ENCODE peak calls at places on chromosomes 6 and 20, in seven cellular contexts. One of them, this sample, is unnamed.

GRCh38 chr6:33787336-33787953 is 1.5 kb downstream of the LEMD2 start:
- DNase-seq in choroid plexus epithelial cell: no peak
- DNase-seq in esophagus squamous epithelium: no peak
- DNase-seq in psoas muscle: no peak
- DNase-seq in AG09309: no peak
- DNase-seq in mesothelial cell of epicardium: no peak
- DNase-seq in heart right ventricle: no peak
- DNase-seq in this sample: no peak

GRCh38 chr6:89693207-89693606 is 54.7 kb upstream of the LYRM2 start:
- DNase-seq in choroid plexus epithelial cell: no peak
- DNase-seq in esophagus squamous epithelium: no peak
- DNase-seq in psoas muscle: no peak
- DNase-seq in AG09309: no peak
- DNase-seq in mesothelial cell of epicardium: no peak
- DNase-seq in heart right ventricle: no peak
- DNase-seq in this sample: no peak

GRCh38 chr6:2935566-2936291 is 32.6 kb upstream of the SERPINB9 start:
- DNase-seq in choroid plexus epithelial cell: no peak
- DNase-seq in esophagus squamous epithelium: no peak
- DNase-seq in psoas muscle: no peak
- DNase-seq in AG09309: no peak
- DNase-seq in mesothelial cell of epicardium: no peak
- DNase-seq in heart right ventricle: no peak
- DNase-seq in this sample: peak

GRCh38 chr6:137111296-137112066 is 62.0 kb downstream of the IL22RA2 start:
- DNase-seq in choroid plexus epithelial cell: peak
- DNase-seq in esophagus squamous epithelium: no peak
- DNase-seq in psoas muscle: no peak
- DNase-seq in AG09309: no peak
- DNase-seq in mesothelial cell of epicardium: no peak
- DNase-seq in heart right ventricle: no peak
- DNase-seq in this sample: no peak

GRCh38 chr6:24451581-24452041 is 37.8 kb downstream of the GPLD1 start:
- DNase-seq in choroid plexus epithelial cell: no peak
- DNase-seq in esophagus squamous epithelium: no peak
- DNase-seq in psoas muscle: no peak
- DNase-seq in AG09309: no peak
- DNase-seq in mesothelial cell of epicardium: no peak
- DNase-seq in heart right ventricle: no peak
- DNase-seq in this sample: no peak

GRCh38 chr6:22029169-22029568 is 267.7 kb downstream of the PRL start:
- DNase-seq in choroid plexus epithelial cell: peak
- DNase-seq in esophagus squamous epithelium: no peak
- DNase-seq in psoas muscle: no peak
- DNase-seq in AG09309: no peak
- DNase-seq in mesothelial cell of epicardium: no peak
- DNase-seq in heart right ventricle: no peak
- DNase-seq in this sample: no peak

GRCh38 chr6:90343581-90343980 is 46.9 kb upstream of the BACH2 start:
- DNase-seq in choroid plexus epithelial cell: peak
- DNase-seq in esophagus squamous epithelium: no peak
- DNase-seq in psoas muscle: no peak
- DNase-seq in AG09309: no peak
- DNase-seq in mesothelial cell of epicardium: no peak
- DNase-seq in heart right ventricle: peak
- DNase-seq in this sample: no peak

GRCh38 chr6:87059943-87060342 is 35.0 kb downstream of the CGA start:
- DNase-seq in choroid plexus epithelial cell: no peak
- DNase-seq in esophagus squamous epithelium: no peak
- DNase-seq in psoas muscle: no peak
- DNase-seq in AG09309: no peak
- DNase-seq in mesothelial cell of epicardium: no peak
- DNase-seq in heart right ventricle: no peak
- DNase-seq in this sample: no peak

GRCh38 chr6:33428219-33428890 is 8.5 kb downstream of the SYNGAP1 start:
- DNase-seq in choroid plexus epithelial cell: no peak
- DNase-seq in esophagus squamous epithelium: no peak
- DNase-seq in psoas muscle: no peak
- DNase-seq in AG09309: no peak
- DNase-seq in mesothelial cell of epicardium: no peak
- DNase-seq in heart right ventricle: no peak
- DNase-seq in this sample: no peak

GRCh38 chr6:101544286-101544685 is 150.8 kb downstream of the GRIK2 start:
- DNase-seq in choroid plexus epithelial cell: peak
- DNase-seq in esophagus squamous epithelium: no peak
- DNase-seq in psoas muscle: no peak
- DNase-seq in AG09309: no peak
- DNase-seq in mesothelial cell of epicardium: no peak
- DNase-seq in heart right ventricle: no peak
- DNase-seq in this sample: no peak

GRCh38 chr6:80211295-80211694 is 104.8 kb downstream of the BCKDHB start:
- DNase-seq in choroid plexus epithelial cell: peak
- DNase-seq in esophagus squamous epithelium: no peak
- DNase-seq in psoas muscle: no peak
- DNase-seq in AG09309: no peak
- DNase-seq in mesothelial cell of epicardium: no peak
- DNase-seq in heart right ventricle: no peak
- DNase-seq in this sample: no peak

GRCh38 chr6:69961251-69961650 is 94.9 kb downstream of the COL19A1 start:
- DNase-seq in choroid plexus epithelial cell: no peak
- DNase-seq in esophagus squamous epithelium: no peak
- DNase-seq in psoas muscle: no peak
- DNase-seq in AG09309: no peak
- DNase-seq in mesothelial cell of epicardium: no peak
- DNase-seq in heart right ventricle: no peak
- DNase-seq in this sample: no peak

GRCh38 chr20:62711703-62712101 is 3.1 kb downstream of the NTSR1 start:
- DNase-seq in choroid plexus epithelial cell: no peak
- DNase-seq in esophagus squamous epithelium: no peak
- DNase-seq in psoas muscle: no peak
- DNase-seq in AG09309: no peak
- DNase-seq in mesothelial cell of epicardium: no peak
- DNase-seq in heart right ventricle: no peak
- DNase-seq in this sample: no peak

GRCh38 chr6:157089258-157089657 is 234.1 kb downstream of the TMEM242 start:
- DNase-seq in choroid plexus epithelial cell: peak
- DNase-seq in esophagus squamous epithelium: no peak
- DNase-seq in psoas muscle: no peak
- DNase-seq in AG09309: peak
- DNase-seq in mesothelial cell of epicardium: no peak
- DNase-seq in heart right ventricle: no peak
- DNase-seq in this sample: no peak

GRCh38 chr20:60242836-60243520 is 284.8 kb downstream of the CDH26 start:
- DNase-seq in choroid plexus epithelial cell: no peak
- DNase-seq in esophagus squamous epithelium: no peak
- DNase-seq in psoas muscle: no peak
- DNase-seq in AG09309: no peak
- DNase-seq in mesothelial cell of epicardium: no peak
- DNase-seq in heart right ventricle: no peak
- DNase-seq in this sample: peak

GRCh38 chr6:161342039-161342438 is 68.2 kb upstream of the AGPAT4 start:
- DNase-seq in choroid plexus epithelial cell: no peak
- DNase-seq in esophagus squamous epithelium: no peak
- DNase-seq in psoas muscle: no peak
- DNase-seq in AG09309: no peak
- DNase-seq in mesothelial cell of epicardium: no peak
- DNase-seq in heart right ventricle: no peak
- DNase-seq in this sample: no peak

GRCh38 chr6:7467007-7467897 is 74.2 kb upstream of the DSP start:
- DNase-seq in choroid plexus epithelial cell: peak
- DNase-seq in esophagus squamous epithelium: no peak
- DNase-seq in psoas muscle: no peak
- DNase-seq in AG09309: no peak
- DNase-seq in mesothelial cell of epicardium: no peak
- DNase-seq in heart right ventricle: peak
- DNase-seq in this sample: no peak

GRCh38 chr20:50278684-50279531 is 88.3 kb downstream of the CEBPB start:
- DNase-seq in choroid plexus epithelial cell: peak
- DNase-seq in esophagus squamous epithelium: no peak
- DNase-seq in psoas muscle: peak
- DNase-seq in AG09309: no peak
- DNase-seq in mesothelial cell of epicardium: no peak
- DNase-seq in heart right ventricle: peak
- DNase-seq in this sample: no peak

DNA sequence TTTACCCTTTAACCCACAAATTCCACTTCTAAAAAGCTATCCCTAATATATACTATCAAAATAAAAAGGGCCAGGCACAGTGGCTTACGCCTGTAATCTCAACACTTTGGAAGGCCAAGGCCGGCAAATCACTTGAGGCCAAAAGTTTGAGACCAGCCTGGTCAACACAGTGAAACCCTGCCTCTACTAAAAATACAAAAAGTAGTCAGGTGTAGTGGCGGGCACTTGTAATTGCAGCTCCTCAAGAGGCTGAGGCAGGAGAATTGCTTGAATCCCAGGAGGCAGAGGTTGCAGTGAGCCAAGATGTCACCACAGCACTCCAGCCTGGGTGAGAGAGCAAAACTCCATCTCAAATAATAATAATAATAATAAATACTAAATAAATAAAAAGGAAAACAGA is 82.5 kb downstream of the TRIM27 start:
- DNase-seq in choroid plexus epithelial cell: no peak
- DNase-seq in esophagus squamous epithelium: no peak
- DNase-seq in psoas muscle: no peak
- DNase-seq in AG09309: no peak
- DNase-seq in mesothelial cell of epicardium: no peak
- DNase-seq in heart right ventricle: no peak
- DNase-seq in this sample: no peak
- TF ChIP-seq CTCF in choroid plexus epithelial cell: no peak
- TF ChIP-seq CTCF in esophagus squamous epithelium: no peak
- TF ChIP-seq CTCF in psoas muscle: no peak
- TF ChIP-seq CTCF in AG09309: no peak
- TF ChIP-seq CTCF in mesothelial cell of epicardium: no peak
- TF ChIP-seq CTCF in heart right ventricle: no peak
- TF ChIP-seq CTCF in this sample: no peak

DNA sequence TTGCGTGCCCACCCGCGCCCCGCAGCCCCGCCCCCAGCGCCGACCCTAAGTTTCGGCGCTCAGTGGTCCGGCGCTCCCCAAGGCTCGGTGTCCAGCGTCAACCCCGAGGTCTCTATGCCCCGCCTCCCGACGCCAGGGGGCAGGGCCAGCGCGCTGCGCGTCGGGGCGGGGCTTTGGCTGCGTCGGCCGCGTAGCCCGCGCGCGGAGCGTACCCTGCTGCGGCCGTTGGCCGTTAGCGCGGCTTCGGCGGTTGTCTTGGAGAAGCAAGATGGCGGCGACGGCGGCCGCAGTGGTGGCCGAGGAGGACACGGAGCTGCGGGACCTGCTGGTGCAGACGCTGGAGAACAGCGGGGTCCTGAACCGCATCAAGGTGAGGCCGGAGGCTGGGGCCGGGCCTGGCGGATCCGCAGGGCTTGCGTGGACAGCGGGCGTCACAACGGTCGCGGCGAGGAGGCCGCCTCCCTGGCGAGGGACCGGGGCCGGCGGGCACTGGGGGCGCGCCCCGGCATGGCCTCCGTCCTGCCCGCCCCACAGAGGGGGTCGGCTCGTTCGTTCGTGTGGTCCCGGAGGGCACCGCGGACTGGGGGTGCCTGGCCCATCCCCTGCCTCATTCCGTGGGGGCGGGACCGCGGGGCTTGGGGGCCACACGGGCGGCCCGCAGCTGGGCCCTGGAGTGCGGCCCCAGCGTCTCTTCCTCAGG is at the start of gene CEP43:
- DNase-seq in choroid plexus epithelial cell: peak
- DNase-seq in esophagus squamous epithelium: peak
- DNase-seq in psoas muscle: peak
- DNase-seq in AG09309: peak
- DNase-seq in mesothelial cell of epicardium: peak
- DNase-seq in heart right ventricle: peak
- DNase-seq in this sample: peak
- TF ChIP-seq CTCF in choroid plexus epithelial cell: no peak
- TF ChIP-seq CTCF in esophagus squamous epithelium: no peak
- TF ChIP-seq CTCF in psoas muscle: no peak
- TF ChIP-seq CTCF in AG09309: no peak
- TF ChIP-seq CTCF in mesothelial cell of epicardium: no peak
- TF ChIP-seq CTCF in heart right ventricle: peak
- TF ChIP-seq CTCF in this sample: no peak

GRCh38 chr20:44460795-44461141 is 14.9 kb upstream of the TTPAL start:
- DNase-seq in choroid plexus epithelial cell: peak
- DNase-seq in esophagus squamous epithelium: no peak
- DNase-seq in psoas muscle: no peak
- DNase-seq in AG09309: no peak
- DNase-seq in mesothelial cell of epicardium: no peak
- DNase-seq in heart right ventricle: no peak
- DNase-seq in this sample: no peak

GRCh38 chr20:44463466-44463865 is 12.2 kb upstream of the TTPAL start:
- DNase-seq in choroid plexus epithelial cell: no peak
- DNase-seq in esophagus squamous epithelium: no peak
- DNase-seq in psoas muscle: no peak
- DNase-seq in AG09309: no peak
- DNase-seq in mesothelial cell of epicardium: no peak
- DNase-seq in heart right ventricle: no peak
- DNase-seq in this sample: no peak

GRCh38 chr20:44464514-44464913 is 11.2 kb upstream of the TTPAL start:
- DNase-seq in choroid plexus epithelial cell: no peak
- DNase-seq in esophagus squamous epithelium: no peak
- DNase-seq in psoas muscle: no peak
- DNase-seq in AG09309: no peak
- DNase-seq in mesothelial cell of epicardium: no peak
- DNase-seq in heart right ventricle: no peak
- DNase-seq in this sample: no peak

GRCh38 chr20:44461803-44462174 is 13.9 kb upstream of the TTPAL start:
- DNase-seq in choroid plexus epithelial cell: no peak
- DNase-seq in esophagus squamous epithelium: no peak
- DNase-seq in psoas muscle: no peak
- DNase-seq in AG09309: no peak
- DNase-seq in mesothelial cell of epicardium: no peak
- DNase-seq in heart right ventricle: no peak
- DNase-seq in this sample: no peak

DNA sequence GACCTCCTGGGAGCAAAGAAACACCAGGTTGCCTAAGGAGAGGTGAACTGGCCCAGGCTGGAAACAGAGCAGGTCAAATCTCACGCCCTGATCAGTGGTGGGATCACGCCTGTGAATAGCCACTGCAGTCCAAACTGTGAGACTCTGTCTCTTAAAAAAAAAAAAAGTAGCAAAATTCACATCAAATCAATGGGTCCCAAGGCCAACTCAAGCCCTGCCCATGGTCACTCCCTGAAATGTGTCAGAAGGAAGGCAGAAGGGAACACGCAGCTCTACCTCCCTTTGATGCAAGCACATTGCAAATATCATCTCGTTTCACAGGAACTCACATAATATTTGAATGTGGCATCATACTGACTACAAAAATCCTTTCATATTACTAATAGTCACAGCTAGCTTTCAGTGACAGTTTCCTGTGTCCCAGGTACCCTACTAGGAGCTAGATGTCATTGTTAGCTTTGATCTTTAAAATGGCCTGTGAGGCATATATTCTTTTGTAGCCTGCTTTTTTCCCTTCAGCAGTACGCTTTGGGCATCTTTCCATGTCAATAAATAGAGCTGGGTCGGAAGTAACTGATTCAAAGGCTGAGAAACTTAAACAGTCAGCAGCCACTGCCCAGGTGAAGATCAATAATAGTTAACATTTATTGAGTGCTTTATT is 14.4 kb upstream of the TTPAL start:
- DNase-seq in choroid plexus epithelial cell: no peak
- DNase-seq in esophagus squamous epithelium: no peak
- DNase-seq in psoas muscle: no peak
- DNase-seq in AG09309: no peak
- DNase-seq in mesothelial cell of epicardium: no peak
- DNase-seq in heart right ventricle: no peak
- DNase-seq in this sample: no peak
- TF ChIP-seq CTCF in choroid plexus epithelial cell: no peak
- TF ChIP-seq CTCF in esophagus squamous epithelium: no peak
- TF ChIP-seq CTCF in psoas muscle: no peak
- TF ChIP-seq CTCF in AG09309: no peak
- TF ChIP-seq CTCF in mesothelial cell of epicardium: no peak
- TF ChIP-seq CTCF in heart right ventricle: no peak
- TF ChIP-seq CTCF in this sample: no peak

GRCh38 chr20:1177680-1178079 is 7.1 kb downstream of the TMEM74B start:
- DNase-seq in choroid plexus epithelial cell: peak
- DNase-seq in esophagus squamous epithelium: no peak
- DNase-seq in psoas muscle: no peak
- DNase-seq in AG09309: no peak
- DNase-seq in mesothelial cell of epicardium: no peak
- DNase-seq in heart right ventricle: no peak
- DNase-seq in this sample: no peak
- TF ChIP-seq CTCF in choroid plexus epithelial cell: peak
- TF ChIP-seq CTCF in esophagus squamous epithelium: no peak
- TF ChIP-seq CTCF in psoas muscle: no peak
- TF ChIP-seq CTCF in AG09309: peak
- TF ChIP-seq CTCF in mesothelial cell of epicardium: no peak
- TF ChIP-seq CTCF in heart right ventricle: no peak
- TF ChIP-seq CTCF in this sample: no peak

This sample was measured in vagina.